ENCODE peak calls at places on chromosomes 2 and 18, in four cellular contexts. C is fibroblast of pulmonary artery, M is aorta, Q is globus pallidus. X is an unnamed sample.

GRCh38 chr2:39550701-39551285 is 113.7 kb upstream of the MAP4K3 start:
- DNase-seq in C (peak; percentile 44), M (no peak), Q (no peak), X (no peak)

GRCh38 chr2:228700638-228701037 is 519.2 kb upstream of the SPHKAP start:
- DNase-seq in C (peak; percentile 84), M (no peak), Q (no peak), X (no peak)

GRCh38 chr2:69013837-69014796 is 1.1 kb downstream of the ANTXR1 start:
- DNase-seq in C (peak; percentile 69), M (peak; percentile 65), Q (no peak), X (no peak)

GRCh38 chr2:135074216-135074615 is 22.1 kb downstream of the RAB3GAP1 start:
- DNase-seq in C (no peak), M (no peak), Q (no peak), X (no peak)

GRCh38 chr2:147133273-147133901 is 711.4 kb upstream of the ACVR2A start:
- DNase-seq in C (peak; percentile 2), M (no peak), Q (no peak), X (no peak)

GRCh38 chr2:101515512-101515911 is 40.6 kb upstream of the RFX8 start:
- DNase-seq in C (peak; percentile 66), M (no peak), Q (no peak), X (no peak)

GRCh38 chr2:19158899-19159298 is 199.5 kb downstream of the OSR1 start:
- DNase-seq in C (no peak), M (no peak), Q (no peak), X (no peak)

GRCh38 chr2:198314559-198315153 is 510.3 kb downstream of the PLCL1 start:
- DNase-seq in C (peak; percentile 77), M (no peak), Q (peak; percentile 63), X (peak; percentile 41)

GRCh38 chr2:8314063-8314462 is 367.8 kb upstream of the ID2 start:
- DNase-seq in C (no peak), M (no peak), Q (no peak), X (no peak)

GRCh38 chr2:1492696-1493095 is 79.4 kb downstream of the TPO start:
- DNase-seq in C (no peak), M (no peak), Q (no peak), X (no peak)

GRCh38 chr2:229815342-229815741 is 101.0 kb upstream of the DNER start:
- DNase-seq in C (no peak), M (no peak), Q (no peak), X (no peak)

GRCh38 chr2:85255813-85256581 is 71.8 kb downstream of the TGOLN2 start:
- DNase-seq in C (peak; percentile 62), M (no peak), Q (no peak), X (no peak)

GRCh38 chr18:13918898-13919297 is 3.6 kb upstream of the MC2R start:
- DNase-seq in C (no peak), M (no peak), Q (no peak), X (no peak)

GRCh38 chr2:131034122-131035051 is 58.9 kb downstream of the FAM168B start:
- DNase-seq in C (no peak), M (no peak), Q (no peak), X (no peak)

GRCh38 chr2:232523682-232524597 is 2.0 kb upstream of the CHRND start:
- DNase-seq in C (peak; percentile 24), M (no peak), Q (peak; percentile 25), X (no peak)

GRCh38 chr2:23092831-23093230 is 292.1 kb upstream of the KLHL29 start:
- DNase-seq in C (peak; percentile 13), M (no peak), Q (no peak), X (no peak)

GRCh38 chr18:79740741-79741700 is 56.7 kb upstream of the KCNG2 start:
- DNase-seq in C (no peak), M (peak; percentile 35), Q (no peak), X (no peak)

GRCh38 chr2:37585295-37585908 is 86.0 kb downstream of the CDC42EP3 start:
- DNase-seq in C (no peak), M (no peak), Q (no peak), X (no peak)

GRCh38 chr2:204431529-204431928 is 113.7 kb upstream of the PARD3B start:
- DNase-seq in C (no peak), M (no peak), Q (no peak), X (no peak)

GRCh38 chr2:197256771-197257170 is 53.8 kb downstream of the ANKRD44 start:
- DNase-seq in C (no peak), M (no peak), Q (no peak), X (no peak)

GRCh38 chr2:99698896-99699295 is 209.1 kb upstream of the REV1 start:
- DNase-seq in C (no peak), M (no peak), Q (no peak), X (no peak)

GRCh38 chr18:44732604-44733003 is 51.9 kb downstream of the SETBP1 start:
- DNase-seq in C (no peak), M (no peak), Q (no peak), X (no peak)

GRCh38 chr2:161332568-161332967 is 24.3 kb downstream of the PSMD14 start:
- DNase-seq in C (no peak), M (no peak), Q (no peak), X (no peak)

GRCh38 chr2:111049792-111050640 is 70.7 kb upstream of the BCL2L11 start:
- DNase-seq in C (peak; percentile 21), M (no peak), Q (no peak), X (no peak)